ENCODE peak calls at places on chromosome 14, in six cellular contexts. A is HL-60, U is heart left ventricle, K is astrocyte, T is fibroblast of mammary gland, M is MM.1S. W is an unnamed sample.

GRCh38 chr14:89308232-89308959 is 108.6 kb downstream of the FOXN3 start:
- DNase-seq in U (no peak), M (no peak), K (no peak), T (peak; percentile 53), A (no peak), W (no peak)

GRCh38 chr14:89544636-89545301 is 127.7 kb upstream of the FOXN3 start:
- DNase-seq in M (no peak), A (no peak), U (no peak), T (peak; percentile 17), K (no peak), W (no peak)

GRCh38 chr14:72567226-72567625 is 326.7 kb downstream of the DPF3 start:
- DNase-seq in K (no peak), T (no peak), A (no peak), U (no peak), M (no peak), W (no peak)

GRCh38 chr14:22391908-22392307 is 197.1 kb downstream of the DAD1 start:
- DNase-seq in U (peak; percentile 61), A (peak; percentile 73), K (peak; percentile 59), M (peak; percentile 29), T (peak; percentile 60), W (peak; percentile 68)

GRCh38 chr14:103067231-103067954 is 10.0 kb upstream of the CDC42BPB start:
- DNase-seq in M (no peak), K (peak; percentile 34), A (no peak), U (no peak), T (peak; percentile 80), W (peak; percentile 46)

GRCh38 chr14:60274448-60274847 is 25.4 kb downstream of the PPM1A start:
- DNase-seq in T (no peak), U (no peak), M (no peak), A (no peak), K (no peak), W (no peak)

GRCh38 chr14:69658664-69659261 is 47.4 kb downstream of the SUSD6 start:
- DNase-seq in U (no peak), M (no peak), K (peak; percentile 77), T (no peak), A (no peak), W (peak; percentile 45)

GRCh38 chr14:71314717-71315116 is 407.5 kb downstream of the PCNX1 start:
- DNase-seq in M (no peak), T (no peak), A (no peak), U (no peak), K (no peak), W (no peak)

GRCh38 chr14:56194062-56194461 is 75.9 kb downstream of the PELI2 start:
- DNase-seq in T (no peak), U (no peak), A (no peak), K (no peak), M (no peak), W (no peak)

GRCh38 chr14:24308342-24309124 is 756 bp upstream of the CIDEB start:
- DNase-seq in M (no peak), K (no peak), A (no peak), T (no peak), U (no peak), W (no peak)
- TF ChIP-seq CTCF in M (no peak), K (no peak), A (no peak), T (no peak), U (no peak), W (no peak)

GRCh38 chr14:46048127-46048526 is 603.5 kb downstream of the RPL10L start:
- DNase-seq in T (peak; percentile 46), U (no peak), A (no peak), M (no peak), K (peak; percentile 32), W (peak; percentile 18)
- TF ChIP-seq CTCF in T (peak; percentile 49), U (no peak), A (no peak), M (peak; percentile 40), K (no peak), W (no peak)

GRCh38 chr14:75025082-75025481 is 22.4 kb downstream of the EIF2B2 start:
- DNase-seq in T (no peak), A (no peak), K (peak; percentile 30), U (no peak), M (no peak), W (no peak)

GRCh38 chr14:75023108-75023507 is 20.4 kb downstream of the EIF2B2 start:
- DNase-seq in M (no peak), A (no peak), U (no peak), T (no peak), K (no peak), W (no peak)

GRCh38 chr14:75018684-75019083 is 16.0 kb downstream of the EIF2B2 start:
- DNase-seq in M (no peak), K (no peak), T (no peak), U (no peak), A (no peak), W (peak; percentile 50)

GRCh38 chr14:75025876-75026275 is 23.2 kb downstream of the EIF2B2 start:
- DNase-seq in T (no peak), U (no peak), M (no peak), A (no peak), K (no peak), W (no peak)

DNA sequence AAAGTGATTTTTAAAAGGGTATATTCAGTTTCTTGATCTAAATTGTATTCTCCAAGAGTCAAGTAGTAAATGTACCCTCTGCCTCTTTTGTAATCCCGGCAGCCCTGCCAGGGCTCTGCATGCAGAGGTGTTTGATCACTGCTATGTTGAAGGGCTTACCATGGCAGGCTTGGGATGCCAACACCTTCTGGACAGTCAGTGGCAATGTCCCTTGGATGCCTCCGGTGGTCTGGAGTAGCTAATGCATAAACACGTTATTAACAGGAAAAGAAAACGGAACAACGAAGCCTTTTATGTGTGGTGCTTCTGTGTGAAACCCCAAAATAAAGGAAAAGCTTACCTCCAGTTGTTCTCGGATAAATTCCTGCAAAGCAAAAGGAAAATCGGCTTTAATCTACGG is 19.9 kb downstream of the EIF2B2 start:
- DNase-seq in K (no peak), M (no peak), A (no peak), T (no peak), U (peak; percentile 35), W (peak; percentile 32)
- TF ChIP-seq CTCF in K (peak; percentile 45), M (peak; percentile 7), A (no peak), T (peak; percentile 36), U (no peak), W (no peak)

GRCh38 chr14:34059925-34060746 is 109.3 kb upstream of the EGLN3 start:
- DNase-seq in A (peak; percentile 42), K (peak; percentile 63), M (no peak), U (peak; percentile 83), T (peak; percentile 62), W (peak; percentile 82)
- TF ChIP-seq CTCF in A (no peak), K (no peak), M (no peak), U (peak; percentile 33), T (no peak), W (no peak)

DNA sequence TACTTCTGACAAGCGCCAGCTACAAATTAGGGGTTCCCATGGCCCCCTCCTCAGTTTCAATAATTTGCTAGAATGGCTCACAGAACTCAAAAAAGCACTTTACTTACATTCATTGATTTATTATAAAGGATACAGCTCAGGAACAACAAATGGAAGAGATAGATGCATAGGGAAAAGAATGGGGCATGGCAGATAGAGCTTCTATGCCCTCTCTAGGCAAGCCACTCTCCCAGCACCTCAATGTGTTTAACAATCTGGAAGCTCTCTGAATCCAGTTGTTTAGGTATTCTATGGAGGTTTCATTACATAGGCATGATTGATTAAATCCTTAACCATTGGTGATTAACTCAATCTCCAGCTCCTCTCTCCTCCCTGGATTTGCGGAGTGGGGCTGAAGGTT is 184.5 kb upstream of the DAAM1 start:
- DNase-seq in K (no peak), U (no peak), T (peak; percentile 6), A (no peak), M (no peak), W (no peak)
- TF ChIP-seq CTCF in K (no peak), U (no peak), T (no peak), A (no peak), M (no peak), W (no peak)